ENCODE peak calls at places on chromosomes 2 and 18, in five cellular contexts. M is DMS 273 treated with DMSO at 0.1 percent for 48 hours; L is left lung; W is stimulated activated CD4-positive, alpha-beta T cell treated with anti-CD3 and anti-CD28 coated beads, Interleukin-1b, Interleukin-23, amount 100 ng/mL, for 24 hours; D is heart right ventricle. U is an unnamed sample.

GRCh38 chr2:150080115-150080514 is 407.4 kb downstream of the RND3 start:
- DNase-seq in M (no peak), L (no peak), W (no peak), D (no peak), U (no peak)

GRCh38 chr2:173676647-173677046 is 288.5 kb downstream of the SP3 start:
- DNase-seq in M (no peak), L (no peak), W (no peak), D (no peak), U (no peak)

GRCh38 chr18:61946449-61946848 is 53.6 kb upstream of the RNF152 start:
- DNase-seq in M (no peak), L (no peak), W (no peak), D (no peak), U (no peak)

GRCh38 chr2:54916637-54917036 is 133.6 kb downstream of the RTN4 start:
- DNase-seq in M (no peak), L (no peak), W (no peak), D (no peak), U (no peak)

GRCh38 chr2:209508255-209508654 is 84.4 kb downstream of the MAP2 start:
- DNase-seq in M (no peak), L (no peak), W (no peak), D (no peak), U (no peak)

GRCh38 chr2:140275427-140275826 is 1495.2 kb upstream of the NXPH2 start:
- DNase-seq in M (no peak), L (no peak), W (no peak), D (no peak), U (no peak)

GRCh38 chr18:6741290-6741689 is 11.8 kb downstream of the ARHGAP28 start:
- DNase-seq in M (no peak), L (peak; percentile 41), W (no peak), D (peak; percentile 36), U (peak; percentile 20)

GRCh38 chr2:204180671-204181070 is 244.1 kb downstream of the ICOS start:
- DNase-seq in M (peak; percentile 53), L (no peak), W (no peak), D (no peak), U (no peak)

GRCh38 chr2:135925571-135925970 is 49.3 kb upstream of the MCM6 start:
- DNase-seq in M (no peak), L (no peak), W (no peak), D (no peak), U (no peak)

GRCh38 chr2:207767461-207768167 is 2.1 kb downstream of the FZD5 start:
- DNase-seq in M (no peak), L (peak; percentile 75), W (no peak), D (no peak), U (peak; percentile 28)

GRCh38 chr2:51212374-51212773 is 180.4 kb upstream of the NRXN1 start:
- DNase-seq in M (no peak), L (no peak), W (no peak), D (no peak), U (no peak)

GRCh38 chr2:203583696-203584095 is 48.6 kb upstream of the RAPH1 start:
- DNase-seq in M (no peak), L (no peak), W (no peak), D (peak; percentile 52), U (no peak)

GRCh38 chr2:226124548-226125011 is 675.0 kb downstream of the IRS1 start:
- DNase-seq in M (no peak), L (no peak), W (no peak), D (no peak), U (no peak)

GRCh38 chr2:118269408-118270051 is 181.3 kb downstream of the INSIG2 start:
- DNase-seq in M (no peak), L (no peak), W (no peak), D (no peak), U (no peak)

GRCh38 chr2:207746131-207746530 is 23.6 kb downstream of the FZD5 start:
- DNase-seq in M (peak; percentile 13), L (peak; percentile 66), W (no peak), D (peak; percentile 28), U (no peak)

GRCh38 chr2:170524828-170525565 is 190.1 kb upstream of the SP5 start:
- DNase-seq in M (no peak), L (no peak), W (no peak), D (no peak), U (no peak)

GRCh38 chr2:234935311-234935710 is 16.5 kb upstream of the SH3BP4 start:
- DNase-seq in M (no peak), L (no peak), W (no peak), D (no peak), U (no peak)

GRCh38 chr2:177243476-177243875 is 21.1 kb downstream of the NFE2L2 start:
- DNase-seq in M (no peak), L (no peak), W (no peak), D (no peak), U (no peak)

GRCh38 chr18:1270081-1270480 is 365.4 kb downstream of the ADCYAP1 start:
- DNase-seq in M (no peak), L (no peak), W (no peak), D (no peak), U (no peak)